ENCODE peak calls at places on chromosome 11, in four cellular contexts. One of them, this sample, is unnamed.

GRCh38 chr11:36098976-36099375 is 155.1 kb downstream of the LDLRAD3 start:
- DNase-seq in activated gamma-delta T cell treated with Interleukin-2 at 50 U/mL for 16 hours: no peak
- DNase-seq in endothelial cell: no peak
- DNase-seq in fibroblast of the conjunctiva: no peak
- DNase-seq in this sample: no peak

GRCh38 chr11:19597876-19598275 is 114.8 kb upstream of the NAV2 start:
- DNase-seq in activated gamma-delta T cell treated with Interleukin-2 at 50 U/mL for 16 hours: no peak
- DNase-seq in endothelial cell: no peak
- DNase-seq in fibroblast of the conjunctiva: no peak
- DNase-seq in this sample: no peak

GRCh38 chr11:45304992-45305335 is 18.8 kb upstream of the SYT13 start:
- DNase-seq in activated gamma-delta T cell treated with Interleukin-2 at 50 U/mL for 16 hours: no peak
- DNase-seq in endothelial cell: no peak
- DNase-seq in fibroblast of the conjunctiva: no peak
- DNase-seq in this sample: no peak

GRCh38 chr11:35304393-35304790 is 115.0 kb downstream of the SLC1A2 start:
- DNase-seq in activated gamma-delta T cell treated with Interleukin-2 at 50 U/mL for 16 hours: no peak
- DNase-seq in endothelial cell: no peak
- DNase-seq in fibroblast of the conjunctiva: peak; percentile 55
- DNase-seq in this sample: no peak

GRCh38 chr11:15714641-15715399 is 600.1 kb downstream of the INSC start:
- DNase-seq in activated gamma-delta T cell treated with Interleukin-2 at 50 U/mL for 16 hours: no peak
- DNase-seq in endothelial cell: no peak
- DNase-seq in fibroblast of the conjunctiva: no peak
- DNase-seq in this sample: no peak

GRCh38 chr11:122796128-122796717 is 42.1 kb upstream of the CRTAM start:
- DNase-seq in activated gamma-delta T cell treated with Interleukin-2 at 50 U/mL for 16 hours: peak; percentile 69
- DNase-seq in endothelial cell: peak; percentile 71
- DNase-seq in fibroblast of the conjunctiva: no peak
- DNase-seq in this sample: no peak

GRCh38 chr11:116353517-116353916 is 419.3 kb downstream of the BUD13 start:
- DNase-seq in activated gamma-delta T cell treated with Interleukin-2 at 50 U/mL for 16 hours: no peak
- DNase-seq in endothelial cell: no peak
- DNase-seq in fibroblast of the conjunctiva: no peak
- DNase-seq in this sample: no peak

GRCh38 chr11:45107051-45107450 is 39.4 kb upstream of the PRDM11 start:
- DNase-seq in activated gamma-delta T cell treated with Interleukin-2 at 50 U/mL for 16 hours: no peak
- DNase-seq in endothelial cell: no peak
- DNase-seq in fibroblast of the conjunctiva: no peak
- DNase-seq in this sample: no peak

GRCh38 chr11:120547871-120548681 is 36.5 kb downstream of the GRIK4 start:
- DNase-seq in activated gamma-delta T cell treated with Interleukin-2 at 50 U/mL for 16 hours: no peak
- DNase-seq in endothelial cell: no peak
- DNase-seq in fibroblast of the conjunctiva: peak; percentile 77
- DNase-seq in this sample: no peak

GRCh38 chr11:72224587-72225410 is at the start of gene INPPL1:
- DNase-seq in activated gamma-delta T cell treated with Interleukin-2 at 50 U/mL for 16 hours: no peak
- DNase-seq in endothelial cell: peak; percentile 58
- DNase-seq in fibroblast of the conjunctiva: no peak
- DNase-seq in this sample: no peak

GRCh38 chr11:62544521-62545436 is 1.8 kb downstream of the AHNAK start:
- DNase-seq in activated gamma-delta T cell treated with Interleukin-2 at 50 U/mL for 16 hours: no peak
- DNase-seq in endothelial cell: no peak
- DNase-seq in fibroblast of the conjunctiva: no peak
- DNase-seq in this sample: no peak

GRCh38 chr11:105179542-105180278 is 40.1 kb upstream of the CARD18 start:
- DNase-seq in activated gamma-delta T cell treated with Interleukin-2 at 50 U/mL for 16 hours: no peak
- DNase-seq in endothelial cell: no peak
- DNase-seq in fibroblast of the conjunctiva: no peak
- DNase-seq in this sample: no peak

GRCh38 chr11:73988227-73988626 is 5.6 kb upstream of the UCP2 start:
- DNase-seq in activated gamma-delta T cell treated with Interleukin-2 at 50 U/mL for 16 hours: no peak
- DNase-seq in endothelial cell: no peak
- DNase-seq in fibroblast of the conjunctiva: no peak
- DNase-seq in this sample: no peak

GRCh38 chr11:70265341-70265740 is 5.1 kb upstream of the PPFIA1 start:
- DNase-seq in activated gamma-delta T cell treated with Interleukin-2 at 50 U/mL for 16 hours: no peak
- DNase-seq in endothelial cell: no peak
- DNase-seq in fibroblast of the conjunctiva: no peak
- DNase-seq in this sample: no peak

GRCh38 chr11:111351374-111352081 is 27.5 kb downstream of the POU2AF1 start:
- DNase-seq in activated gamma-delta T cell treated with Interleukin-2 at 50 U/mL for 16 hours: no peak
- DNase-seq in endothelial cell: no peak
- DNase-seq in fibroblast of the conjunctiva: no peak
- DNase-seq in this sample: no peak

GRCh38 chr11:45993438-45994064 is 71.1 kb downstream of the LARGE2 start:
- DNase-seq in activated gamma-delta T cell treated with Interleukin-2 at 50 U/mL for 16 hours: no peak
- DNase-seq in endothelial cell: no peak
- DNase-seq in fibroblast of the conjunctiva: no peak
- DNase-seq in this sample: no peak

GRCh38 chr11:94895451-94895850 is 77.9 kb downstream of the CWC15 start:
- DNase-seq in activated gamma-delta T cell treated with Interleukin-2 at 50 U/mL for 16 hours: no peak
- DNase-seq in endothelial cell: no peak
- DNase-seq in fibroblast of the conjunctiva: peak; percentile 47
- DNase-seq in this sample: no peak

GRCh38 chr11:10379871-10380568 is 75.0 kb upstream of the AMPD3 start:
- DNase-seq in activated gamma-delta T cell treated with Interleukin-2 at 50 U/mL for 16 hours: no peak
- DNase-seq in endothelial cell: no peak
- DNase-seq in fibroblast of the conjunctiva: no peak
- DNase-seq in this sample: no peak

GRCh38 chr11:119155733-119156492 is 7.1 kb downstream of the ABCG4 start:
- DNase-seq in activated gamma-delta T cell treated with Interleukin-2 at 50 U/mL for 16 hours: no peak
- DNase-seq in endothelial cell: peak; percentile 26
- DNase-seq in fibroblast of the conjunctiva: no peak
- DNase-seq in this sample: no peak

GRCh38 chr11:94084164-94084563 is 44.5 kb upstream of the PANX1 start:
- DNase-seq in activated gamma-delta T cell treated with Interleukin-2 at 50 U/mL for 16 hours: no peak
- DNase-seq in endothelial cell: no peak
- DNase-seq in fibroblast of the conjunctiva: no peak
- DNase-seq in this sample: no peak

GRCh38 chr11:15816996-15817395 is 539.4 kb downstream of the SOX6 start:
- DNase-seq in activated gamma-delta T cell treated with Interleukin-2 at 50 U/mL for 16 hours: no peak
- DNase-seq in endothelial cell: no peak
- DNase-seq in fibroblast of the conjunctiva: no peak
- DNase-seq in this sample: no peak

GRCh38 chr11:69344570-69345145 is 50.7 kb downstream of the MYEOV start:
- DNase-seq in activated gamma-delta T cell treated with Interleukin-2 at 50 U/mL for 16 hours: no peak
- DNase-seq in endothelial cell: no peak
- DNase-seq in fibroblast of the conjunctiva: no peak
- DNase-seq in this sample: no peak